ENCODE peak calls at places on chromosomes 4 and X, in seven cellular contexts. V, L, A, B, Q, W and S are unnamed samples.

GRCh38 chr4:6463311-6464289 is 8.8 kb downstream of the PPP2R2C start:
- DNase-seq in Q (no peak), L (no peak), W (no peak), V (no peak), A (no peak), B (peak), S (no peak)

GRCh38 chr4:43456383-43456782 is 563.9 kb downstream of the GRXCR1 start:
- DNase-seq in L (peak), A (no peak), W (no peak), B (no peak), Q (no peak), V (peak), S (no peak)

GRCh38 chr4:15851969-15852368 is 73.8 kb downstream of the CD38 start:
- DNase-seq in W (no peak), V (no peak), Q (no peak), L (no peak), A (no peak), B (no peak), S (no peak)

GRCh38 chrX:153646620-153647373 is at the start of gene DUSP9:
- DNase-seq in B (no peak), A (no peak), Q (no peak), L (no peak), V (no peak), W (no peak), S (no peak)

GRCh38 chr4:56296449-56296990 is 90.8 kb downstream of the AASDH start:
- DNase-seq in B (no peak), W (no peak), Q (no peak), L (no peak), A (no peak), V (no peak), S (no peak)

GRCh38 chrX:129626026-129626425 is 28.7 kb downstream of the APLN start:
- DNase-seq in V (no peak), B (no peak), L (no peak), W (no peak), Q (no peak), A (no peak), S (no peak)

GRCh38 chr4:111154924-111155323 is 532.0 kb upstream of the PITX2 start:
- DNase-seq in V (no peak), A (no peak), B (no peak), L (no peak), Q (no peak), W (no peak), S (no peak)

GRCh38 chr4:112717856-112718255 is 80.9 kb downstream of the LARP7 start:
- DNase-seq in B (no peak), W (no peak), V (no peak), Q (no peak), A (no peak), L (no peak), S (no peak)

GRCh38 chr4:72427022-72427421 is 142.0 kb downstream of the ADAMTS3 start:
- DNase-seq in V (no peak), A (no peak), L (no peak), B (no peak), W (no peak), Q (no peak), S (no peak)